ENCODE peak calls at places on chromosomes 5 and 9, in eight cellular contexts. One of them, this sample, is unnamed.

GRCh38 chr9:69324549-69325401 is at the start of gene ENTREP1:
- DNase-seq in brain microvascular endothelial cell: no peak
- DNase-seq in tibial artery: peak; percentile 77
- DNase-seq in left lung: peak; percentile 76
- DNase-seq in PC-9: peak; percentile 61
- DNase-seq in IMR-90: no peak
- DNase-seq in cardiac fibroblast: peak; percentile 43
- DNase-seq in lower leg skin: peak; percentile 90
- DNase-seq in this sample: no peak

GRCh38 chr5:148343049-148343413 is 7.7 kb downstream of the SPINK9 start:
- DNase-seq in brain microvascular endothelial cell: no peak
- DNase-seq in tibial artery: no peak
- DNase-seq in left lung: peak; percentile 36
- DNase-seq in PC-9: peak; percentile 84
- DNase-seq in IMR-90: no peak
- DNase-seq in cardiac fibroblast: no peak
- DNase-seq in lower leg skin: no peak
- DNase-seq in this sample: no peak

GRCh38 chr9:135512904-135513303 is 8.3 kb upstream of the LCN1 start:
- DNase-seq in brain microvascular endothelial cell: no peak
- DNase-seq in tibial artery: peak; percentile 33
- DNase-seq in left lung: no peak
- DNase-seq in PC-9: no peak
- DNase-seq in IMR-90: peak; percentile 6
- DNase-seq in cardiac fibroblast: peak; percentile 54
- DNase-seq in lower leg skin: peak; percentile 65
- DNase-seq in this sample: no peak

GRCh38 chr5:170739446-170739845 is 44.1 kb upstream of the GABRP start:
- DNase-seq in brain microvascular endothelial cell: no peak
- DNase-seq in tibial artery: no peak
- DNase-seq in left lung: no peak
- DNase-seq in PC-9: no peak
- DNase-seq in IMR-90: no peak
- DNase-seq in cardiac fibroblast: no peak
- DNase-seq in lower leg skin: no peak
- DNase-seq in this sample: no peak

GRCh38 chr5:80985600-80986228 is 25.6 kb downstream of the RASGRF2 start:
- DNase-seq in brain microvascular endothelial cell: no peak
- DNase-seq in tibial artery: no peak
- DNase-seq in left lung: no peak
- DNase-seq in PC-9: no peak
- DNase-seq in IMR-90: no peak
- DNase-seq in cardiac fibroblast: peak; percentile 32
- DNase-seq in lower leg skin: no peak
- DNase-seq in this sample: no peak

GRCh38 chr5:89293849-89294248 is 410.9 kb upstream of the MEF2C start:
- DNase-seq in brain microvascular endothelial cell: no peak
- DNase-seq in tibial artery: no peak
- DNase-seq in left lung: no peak
- DNase-seq in PC-9: no peak
- DNase-seq in IMR-90: peak; percentile 49
- DNase-seq in cardiac fibroblast: peak; percentile 58
- DNase-seq in lower leg skin: no peak
- DNase-seq in this sample: no peak

GRCh38 chr5:68214472-68215207 is 916 bp upstream of the PIK3R1 start:
- DNase-seq in brain microvascular endothelial cell: no peak
- DNase-seq in tibial artery: no peak
- DNase-seq in left lung: no peak
- DNase-seq in PC-9: no peak
- DNase-seq in IMR-90: no peak
- DNase-seq in cardiac fibroblast: peak; percentile 24
- DNase-seq in lower leg skin: no peak
- DNase-seq in this sample: no peak

GRCh38 chr9:16705121-16705604 is 165.3 kb downstream of the BNC2 start:
- DNase-seq in brain microvascular endothelial cell: peak; percentile 98
- DNase-seq in tibial artery: peak; percentile 91
- DNase-seq in left lung: peak; percentile 55
- DNase-seq in PC-9: peak; percentile 88
- DNase-seq in IMR-90: peak; percentile 97
- DNase-seq in cardiac fibroblast: peak; percentile 99
- DNase-seq in lower leg skin: peak; percentile 93
- DNase-seq in this sample: peak; percentile 98

GRCh38 chr9:100029246-100029645 is 69.6 kb downstream of the ERP44 start:
- DNase-seq in brain microvascular endothelial cell: no peak
- DNase-seq in tibial artery: no peak
- DNase-seq in left lung: no peak
- DNase-seq in PC-9: no peak
- DNase-seq in IMR-90: no peak
- DNase-seq in cardiac fibroblast: no peak
- DNase-seq in lower leg skin: no peak
- DNase-seq in this sample: no peak

GRCh38 chr9:98908897-98909634 is 34.6 kb upstream of the COL15A1 start:
- DNase-seq in brain microvascular endothelial cell: peak; percentile 60
- DNase-seq in tibial artery: no peak
- DNase-seq in left lung: no peak
- DNase-seq in PC-9: no peak
- DNase-seq in IMR-90: peak; percentile 91
- DNase-seq in cardiac fibroblast: peak; percentile 33
- DNase-seq in lower leg skin: no peak
- DNase-seq in this sample: no peak

GRCh38 chr5:55438931-55439477 is 95.8 kb downstream of the PLPP1 start:
- DNase-seq in brain microvascular endothelial cell: peak; percentile 69
- DNase-seq in tibial artery: peak; percentile 80
- DNase-seq in left lung: no peak
- DNase-seq in PC-9: no peak
- DNase-seq in IMR-90: peak; percentile 82
- DNase-seq in cardiac fibroblast: peak; percentile 61
- DNase-seq in lower leg skin: no peak
- DNase-seq in this sample: no peak

GRCh38 chr5:143002459-143003327 is 232.5 kb downstream of the ARHGAP26 start:
- DNase-seq in brain microvascular endothelial cell: peak; percentile 89
- DNase-seq in tibial artery: no peak
- DNase-seq in left lung: peak; percentile 60
- DNase-seq in PC-9: no peak
- DNase-seq in IMR-90: peak; percentile 86
- DNase-seq in cardiac fibroblast: peak; percentile 98
- DNase-seq in lower leg skin: no peak
- DNase-seq in this sample: no peak

GRCh38 chr5:159975462-159976019 is 33.4 kb upstream of the TTC1 start:
- DNase-seq in brain microvascular endothelial cell: peak; percentile 96
- DNase-seq in tibial artery: peak; percentile 77
- DNase-seq in left lung: no peak
- DNase-seq in PC-9: peak; percentile 63
- DNase-seq in IMR-90: peak; percentile 97
- DNase-seq in cardiac fibroblast: peak; percentile 93
- DNase-seq in lower leg skin: no peak
- DNase-seq in this sample: peak; percentile 77

GRCh38 chr5:179680780-179681411 is at the start of gene CBY3:
- DNase-seq in brain microvascular endothelial cell: no peak
- DNase-seq in tibial artery: no peak
- DNase-seq in left lung: no peak
- DNase-seq in PC-9: peak; percentile 69
- DNase-seq in IMR-90: peak; percentile 45
- DNase-seq in cardiac fibroblast: peak; percentile 7
- DNase-seq in lower leg skin: no peak
- DNase-seq in this sample: no peak

DNA sequence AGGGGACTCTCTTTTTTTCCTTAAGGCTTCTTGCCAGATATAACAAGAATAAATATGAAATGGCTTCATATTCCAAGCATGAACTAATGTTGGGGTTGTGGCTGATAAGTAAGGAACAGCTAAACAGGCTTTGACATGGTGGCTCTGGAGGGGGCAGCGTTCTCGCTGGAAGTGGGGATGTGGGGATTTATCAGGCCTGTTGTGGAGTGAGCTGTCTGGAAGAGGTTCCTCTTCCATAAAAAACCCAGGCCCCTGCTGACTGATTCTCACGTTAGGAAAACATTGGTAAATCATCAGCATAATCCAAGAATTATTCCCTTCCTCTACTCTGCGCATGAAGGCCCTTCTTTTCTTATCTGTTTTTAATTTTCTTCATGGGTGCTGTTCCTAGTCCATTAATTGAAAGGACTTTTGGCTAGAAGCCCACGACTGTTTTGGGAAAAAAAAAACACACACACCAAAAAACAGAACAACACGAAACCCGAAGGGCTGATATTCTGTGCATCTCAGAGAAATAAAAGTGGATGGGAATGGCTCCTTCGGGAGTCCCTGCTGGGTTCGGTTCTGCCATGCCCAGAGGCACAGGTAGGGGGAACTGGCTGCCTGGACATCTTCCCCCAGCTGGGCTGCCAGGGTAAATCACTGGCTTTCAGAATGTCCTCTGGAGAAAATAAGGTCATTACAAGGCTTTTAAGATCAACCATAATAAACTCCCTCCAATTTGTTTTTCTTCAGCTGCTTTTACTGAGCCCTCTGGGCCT is 297.0 kb downstream of the SLIT3 start:
- DNase-seq in brain microvascular endothelial cell: no peak
- DNase-seq in tibial artery: peak; percentile 78
- DNase-seq in left lung: no peak
- DNase-seq in PC-9: no peak
- DNase-seq in IMR-90: no peak
- DNase-seq in cardiac fibroblast: no peak
- DNase-seq in lower leg skin: no peak
- DNase-seq in this sample: no peak
- TF ChIP-seq CTCF in brain microvascular endothelial cell: peak; percentile 51
- TF ChIP-seq CTCF in tibial artery: peak; percentile 61
- TF ChIP-seq CTCF in left lung: no peak
- TF ChIP-seq CTCF in PC-9: no peak
- TF ChIP-seq CTCF in IMR-90: no peak
- TF ChIP-seq CTCF in cardiac fibroblast: peak; percentile 23
- TF ChIP-seq CTCF in lower leg skin: no peak
- TF ChIP-seq CTCF in this sample: peak; percentile 35

DNA sequence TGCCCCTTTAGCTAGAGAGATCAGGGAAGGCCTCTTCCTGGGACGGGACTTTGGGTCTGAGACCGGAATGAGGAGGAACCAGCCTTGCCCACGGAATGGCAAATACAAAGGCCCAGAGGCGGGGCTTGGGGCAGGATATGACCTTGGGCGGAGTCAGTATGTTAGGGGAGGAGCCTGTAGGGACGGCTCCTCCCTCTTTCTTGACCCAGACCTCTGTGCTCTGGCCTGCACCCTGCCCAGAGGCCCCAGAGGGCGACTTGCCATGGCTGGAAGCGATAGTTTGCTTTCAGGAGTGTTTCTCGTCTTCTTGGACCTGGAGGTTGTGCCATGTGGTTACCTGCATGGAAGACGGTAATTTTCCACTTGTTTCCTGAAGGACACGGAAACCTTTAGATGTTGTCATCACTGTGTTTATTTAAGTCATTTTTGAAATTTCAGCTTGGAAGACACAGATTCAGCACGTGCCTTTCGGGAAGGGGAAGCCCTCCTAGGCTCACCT is 85.6 kb downstream of the DAB2IP start:
- DNase-seq in brain microvascular endothelial cell: no peak
- DNase-seq in tibial artery: no peak
- DNase-seq in left lung: peak; percentile 78
- DNase-seq in PC-9: peak; percentile 73
- DNase-seq in IMR-90: no peak
- DNase-seq in cardiac fibroblast: no peak
- DNase-seq in lower leg skin: no peak
- DNase-seq in this sample: no peak
- H3K4me3 ChIP-seq in brain microvascular endothelial cell: no peak overlapping the region
- H3K4me3 ChIP-seq in tibial artery: peak overlapping the region; percentile 52
- H3K4me3 ChIP-seq in left lung: peak overlapping the region; percentile 34
- H3K4me3 ChIP-seq in PC-9: peak overlapping the region; percentile 73
- H3K4me3 ChIP-seq in IMR-90: no peak overlapping the region
- H3K4me3 ChIP-seq in cardiac fibroblast: no peak overlapping the region
- H3K4me3 ChIP-seq in lower leg skin: no peak overlapping the region
- H3K4me3 ChIP-seq in this sample: no peak overlapping the region

DNA sequence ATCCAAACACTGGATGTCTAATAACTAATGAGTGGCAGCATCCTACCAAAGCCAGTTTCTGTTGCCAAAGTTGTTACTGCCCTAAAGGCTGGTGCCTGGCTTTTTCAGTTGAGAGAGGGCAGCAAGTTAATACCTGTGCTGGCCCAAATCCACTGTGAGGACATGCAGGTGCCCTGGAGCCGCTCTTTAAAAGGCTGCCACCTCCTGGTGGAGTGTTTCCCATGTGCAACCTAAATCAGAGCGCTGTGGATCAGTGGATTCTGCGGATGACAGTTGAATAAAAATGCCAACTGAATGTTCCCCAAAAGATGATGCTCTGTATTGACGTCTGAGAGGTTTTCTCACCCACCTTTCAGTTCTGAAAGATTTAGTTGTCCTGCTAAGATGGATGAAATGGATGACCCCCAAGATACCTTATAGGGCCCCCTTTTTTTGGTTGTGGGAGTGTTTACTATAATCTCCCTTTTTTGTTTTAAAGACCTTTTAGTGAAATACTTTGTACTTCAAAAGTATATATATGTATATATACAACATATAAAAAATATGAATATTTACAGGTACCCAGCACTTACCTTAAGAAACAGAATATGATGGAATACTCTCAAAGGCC is 146.4 kb downstream of the EGFLAM start:
- DNase-seq in brain microvascular endothelial cell: no peak
- DNase-seq in tibial artery: no peak
- DNase-seq in left lung: no peak
- DNase-seq in PC-9: no peak
- DNase-seq in IMR-90: no peak
- DNase-seq in cardiac fibroblast: no peak
- DNase-seq in lower leg skin: peak; percentile 45
- DNase-seq in this sample: no peak
- TF ChIP-seq CTCF in brain microvascular endothelial cell: peak; percentile 56
- TF ChIP-seq CTCF in tibial artery: no peak
- TF ChIP-seq CTCF in left lung: peak; percentile 17
- TF ChIP-seq CTCF in PC-9: peak; percentile 49
- TF ChIP-seq CTCF in IMR-90: no peak
- TF ChIP-seq CTCF in cardiac fibroblast: no peak
- TF ChIP-seq CTCF in lower leg skin: no peak
- TF ChIP-seq CTCF in this sample: peak; percentile 21

GRCh38 chr9:120904061-120904998 is 22.3 kb downstream of the TRAF1 start:
- DNase-seq in brain microvascular endothelial cell: no peak
- DNase-seq in tibial artery: no peak
- DNase-seq in left lung: no peak
- DNase-seq in PC-9: no peak
- DNase-seq in IMR-90: no peak
- DNase-seq in cardiac fibroblast: no peak
- DNase-seq in lower leg skin: peak; percentile 82
- DNase-seq in this sample: no peak

GRCh38 chr9:120904999-120905793 is 21.4 kb downstream of the TRAF1 start:
- DNase-seq in brain microvascular endothelial cell: no peak
- DNase-seq in tibial artery: no peak
- DNase-seq in left lung: no peak
- DNase-seq in PC-9: no peak
- DNase-seq in IMR-90: no peak
- DNase-seq in cardiac fibroblast: no peak
- DNase-seq in lower leg skin: peak; percentile 74
- DNase-seq in this sample: no peak

GRCh38 chr9:120901704-120902103 is 24.7 kb upstream of the PHF19 start:
- DNase-seq in brain microvascular endothelial cell: no peak
- DNase-seq in tibial artery: no peak
- DNase-seq in left lung: no peak
- DNase-seq in PC-9: no peak
- DNase-seq in IMR-90: no peak
- DNase-seq in cardiac fibroblast: no peak
- DNase-seq in lower leg skin: no peak
- DNase-seq in this sample: no peak

GRCh38 chr9:120902286-120902685 is 24.3 kb downstream of the TRAF1 start:
- DNase-seq in brain microvascular endothelial cell: no peak
- DNase-seq in tibial artery: no peak
- DNase-seq in left lung: no peak
- DNase-seq in PC-9: no peak
- DNase-seq in IMR-90: no peak
- DNase-seq in cardiac fibroblast: no peak
- DNase-seq in lower leg skin: no peak
- DNase-seq in this sample: no peak

GRCh38 chr9:120902824-120903608 is 23.6 kb downstream of the TRAF1 start:
- DNase-seq in brain microvascular endothelial cell: no peak
- DNase-seq in tibial artery: no peak
- DNase-seq in left lung: no peak
- DNase-seq in PC-9: no peak
- DNase-seq in IMR-90: no peak
- DNase-seq in cardiac fibroblast: no peak
- DNase-seq in lower leg skin: peak; percentile 74
- DNase-seq in this sample: no peak
- H3K4me3 ChIP-seq in brain microvascular endothelial cell: no peak overlapping the region
- H3K4me3 ChIP-seq in tibial artery: no peak overlapping the region
- H3K4me3 ChIP-seq in left lung: no peak overlapping the region
- H3K4me3 ChIP-seq in PC-9: no peak overlapping the region
- H3K4me3 ChIP-seq in IMR-90: no peak overlapping the region
- H3K4me3 ChIP-seq in cardiac fibroblast: no peak overlapping the region
- H3K4me3 ChIP-seq in lower leg skin: no peak overlapping the region
- H3K4me3 ChIP-seq in this sample: no peak overlapping the region

This sample was measured in HFF-Myc.